ENCODE peak calls at places on chromosomes 7 and 10, in six cellular contexts. One of them, this sample, is unnamed.
A peak's percentile ranks its signal among the peaks of the same experiment; 100 is the strongest.

GRCh38 chr7:103140684-103141083 is 8.2 kb downstream of the NAPEPLD start:
- DNase-seq in left ventricle myocardium inferior: no peak
- DNase-seq in gastrocnemius medialis: no peak
- DNase-seq in right cardiac atrium: no peak
- DNase-seq in HCT116: no peak
- DNase-seq in left lung: no peak
- DNase-seq in this sample: no peak

GRCh38 chr7:96045919-96046318 is 273.6 kb downstream of the DYNC1I1 start:
- DNase-seq in left ventricle myocardium inferior: no peak
- DNase-seq in gastrocnemius medialis: no peak
- DNase-seq in right cardiac atrium: no peak
- DNase-seq in HCT116: no peak
- DNase-seq in left lung: no peak
- DNase-seq in this sample: no peak

GRCh38 chr7:99040104-99040958 is 103.6 kb downstream of the SMURF1 start:
- DNase-seq in left ventricle myocardium inferior: peak; percentile 76
- DNase-seq in gastrocnemius medialis: peak; percentile 75
- DNase-seq in right cardiac atrium: peak; percentile 87
- DNase-seq in HCT116: peak; percentile 68
- DNase-seq in left lung: peak; percentile 68
- DNase-seq in this sample: peak; percentile 73

GRCh38 chr7:32869716-32870115 is 21.8 kb downstream of the KBTBD2 start:
- DNase-seq in left ventricle myocardium inferior: no peak
- DNase-seq in gastrocnemius medialis: peak; percentile 31
- DNase-seq in right cardiac atrium: no peak
- DNase-seq in HCT116: no peak
- DNase-seq in left lung: no peak
- DNase-seq in this sample: no peak

GRCh38 chr7:105890290-105890997 is 14.0 kb upstream of the ATXN7L1 start:
- DNase-seq in left ventricle myocardium inferior: no peak
- DNase-seq in gastrocnemius medialis: no peak
- DNase-seq in right cardiac atrium: no peak
- DNase-seq in HCT116: no peak
- DNase-seq in left lung: no peak
- DNase-seq in this sample: no peak

GRCh38 chr10:70319183-70319582 is 35.4 kb upstream of the NPFFR1 start:
- DNase-seq in left ventricle myocardium inferior: no peak
- DNase-seq in gastrocnemius medialis: no peak
- DNase-seq in right cardiac atrium: no peak
- DNase-seq in HCT116: no peak
- DNase-seq in left lung: no peak
- DNase-seq in this sample: no peak

GRCh38 chr10:97023401-97024180 is 162.2 kb downstream of the SLIT1 start:
- DNase-seq in left ventricle myocardium inferior: no peak
- DNase-seq in gastrocnemius medialis: no peak
- DNase-seq in right cardiac atrium: no peak
- DNase-seq in HCT116: no peak
- DNase-seq in left lung: no peak
- DNase-seq in this sample: no peak

GRCh38 chr10:1687606-1688005 is 49.7 kb downstream of the ADARB2 start:
- DNase-seq in left ventricle myocardium inferior: no peak
- DNase-seq in gastrocnemius medialis: no peak
- DNase-seq in right cardiac atrium: no peak
- DNase-seq in HCT116: no peak
- DNase-seq in left lung: no peak
- DNase-seq in this sample: no peak

GRCh38 chr10:30784521-30784895 is 155.0 kb upstream of the LYZL2 start:
- DNase-seq in left ventricle myocardium inferior: no peak
- DNase-seq in gastrocnemius medialis: no peak
- DNase-seq in right cardiac atrium: no peak
- DNase-seq in HCT116: no peak
- DNase-seq in left lung: no peak
- DNase-seq in this sample: no peak

GRCh38 chr7:116792813-116793212 is 69.6 kb upstream of the CAPZA2 start:
- DNase-seq in left ventricle myocardium inferior: no peak
- DNase-seq in gastrocnemius medialis: no peak
- DNase-seq in right cardiac atrium: no peak
- DNase-seq in HCT116: no peak
- DNase-seq in left lung: no peak
- DNase-seq in this sample: no peak

GRCh38 chr7:80182630-80183276 is 48.1 kb downstream of the GNAI1 start:
- DNase-seq in left ventricle myocardium inferior: no peak
- DNase-seq in gastrocnemius medialis: no peak
- DNase-seq in right cardiac atrium: no peak
- DNase-seq in HCT116: peak; percentile 18
- DNase-seq in left lung: no peak
- DNase-seq in this sample: no peak

GRCh38 chr7:157011333-157012112 is 1.1 kb upstream of the MNX1 start:
- DNase-seq in left ventricle myocardium inferior: no peak
- DNase-seq in gastrocnemius medialis: no peak
- DNase-seq in right cardiac atrium: no peak
- DNase-seq in HCT116: no peak
- DNase-seq in left lung: no peak
- DNase-seq in this sample: no peak

GRCh38 chr7:26102176-26102575 is 49.8 kb upstream of the NFE2L3 start:
- DNase-seq in left ventricle myocardium inferior: no peak
- DNase-seq in gastrocnemius medialis: no peak
- DNase-seq in right cardiac atrium: no peak
- DNase-seq in HCT116: no peak
- DNase-seq in left lung: no peak
- DNase-seq in this sample: no peak

GRCh38 chr10:22988581-22989360 is 60.9 kb downstream of the ARMC3 start:
- DNase-seq in left ventricle myocardium inferior: peak; percentile 27
- DNase-seq in gastrocnemius medialis: peak; percentile 32
- DNase-seq in right cardiac atrium: no peak
- DNase-seq in HCT116: peak; percentile 57
- DNase-seq in left lung: peak; percentile 37
- DNase-seq in this sample: no peak

GRCh38 chr10:65570143-65571010 is 1355.5 kb upstream of the LRRTM3 start:
- DNase-seq in left ventricle myocardium inferior: peak; percentile 31
- DNase-seq in gastrocnemius medialis: no peak
- DNase-seq in right cardiac atrium: peak; percentile 57
- DNase-seq in HCT116: peak; percentile 72
- DNase-seq in left lung: peak; percentile 35
- DNase-seq in this sample: peak; percentile 70

GRCh38 chr10:59622320-59622901 is 87.2 kb downstream of the SLC16A9 start:
- DNase-seq in left ventricle myocardium inferior: no peak
- DNase-seq in gastrocnemius medialis: no peak
- DNase-seq in right cardiac atrium: no peak
- DNase-seq in HCT116: peak; percentile 67
- DNase-seq in left lung: no peak
- DNase-seq in this sample: no peak

GRCh38 chr10:99917963-99918825 is 91.6 kb downstream of the DNMBP start:
- DNase-seq in left ventricle myocardium inferior: peak; percentile 29
- DNase-seq in gastrocnemius medialis: no peak
- DNase-seq in right cardiac atrium: peak; percentile 58
- DNase-seq in HCT116: no peak
- DNase-seq in left lung: peak; percentile 56
- DNase-seq in this sample: peak; percentile 66

GRCh38 chr7:23472046-23472445 is 1.8 kb upstream of the IGF2BP3 start:
- DNase-seq in left ventricle myocardium inferior: no peak
- DNase-seq in gastrocnemius medialis: no peak
- DNase-seq in right cardiac atrium: no peak
- DNase-seq in HCT116: no peak
- DNase-seq in left lung: no peak
- DNase-seq in this sample: no peak
- H3K4me3 ChIP-seq in left ventricle myocardium inferior: no peak overlapping the region
- H3K4me3 ChIP-seq in gastrocnemius medialis: no peak overlapping the region
- H3K4me3 ChIP-seq in right cardiac atrium: no peak overlapping the region
- H3K4me3 ChIP-seq in HCT116: peak overlapping the region; percentile 75
- H3K4me3 ChIP-seq in left lung: no peak overlapping the region
- H3K4me3 ChIP-seq in this sample: no peak overlapping the region

GRCh38 chr7:7581531-7582179 is 15.0 kb downstream of the MIOS start:
- DNase-seq in left ventricle myocardium inferior: no peak
- DNase-seq in gastrocnemius medialis: no peak
- DNase-seq in right cardiac atrium: no peak
- DNase-seq in HCT116: no peak
- DNase-seq in left lung: no peak
- DNase-seq in this sample: no peak
- H3K4me3 ChIP-seq in left ventricle myocardium inferior: no peak overlapping the region
- H3K4me3 ChIP-seq in gastrocnemius medialis: no peak overlapping the region
- H3K4me3 ChIP-seq in right cardiac atrium: no peak overlapping the region
- H3K4me3 ChIP-seq in HCT116: no peak overlapping the region
- H3K4me3 ChIP-seq in left lung: no peak overlapping the region
- H3K4me3 ChIP-seq in this sample: no peak overlapping the region

GRCh38 chr10:3580565-3580964 is 204.4 kb downstream of the KLF6 start:
- DNase-seq in left ventricle myocardium inferior: no peak
- DNase-seq in gastrocnemius medialis: no peak
- DNase-seq in right cardiac atrium: no peak
- DNase-seq in HCT116: no peak
- DNase-seq in left lung: no peak
- DNase-seq in this sample: no peak

GRCh38 chr10:3579845-3580244 is 205.2 kb downstream of the KLF6 start:
- DNase-seq in left ventricle myocardium inferior: no peak
- DNase-seq in gastrocnemius medialis: no peak
- DNase-seq in right cardiac atrium: no peak
- DNase-seq in HCT116: no peak
- DNase-seq in left lung: no peak
- DNase-seq in this sample: no peak

GRCh38 chr10:3578159-3578558 is 206.8 kb downstream of the KLF6 start:
- DNase-seq in left ventricle myocardium inferior: no peak
- DNase-seq in gastrocnemius medialis: no peak
- DNase-seq in right cardiac atrium: no peak
- DNase-seq in HCT116: no peak
- DNase-seq in left lung: no peak
- DNase-seq in this sample: no peak

GRCh38 chr10:3574451-3574850 is 210.6 kb downstream of the KLF6 start:
- DNase-seq in left ventricle myocardium inferior: no peak
- DNase-seq in gastrocnemius medialis: no peak
- DNase-seq in right cardiac atrium: no peak
- DNase-seq in HCT116: no peak
- DNase-seq in left lung: no peak
- DNase-seq in this sample: no peak

GRCh38 chr10:3578682-3579081 is 206.3 kb downstream of the KLF6 start:
- DNase-seq in left ventricle myocardium inferior: no peak
- DNase-seq in gastrocnemius medialis: no peak
- DNase-seq in right cardiac atrium: no peak
- DNase-seq in HCT116: no peak
- DNase-seq in left lung: no peak
- DNase-seq in this sample: no peak
- H3K4me3 ChIP-seq in left ventricle myocardium inferior: no peak overlapping the region
- H3K4me3 ChIP-seq in gastrocnemius medialis: no peak overlapping the region
- H3K4me3 ChIP-seq in right cardiac atrium: no peak overlapping the region
- H3K4me3 ChIP-seq in HCT116: no peak overlapping the region
- H3K4me3 ChIP-seq in left lung: no peak overlapping the region
- H3K4me3 ChIP-seq in this sample: no peak overlapping the region

GRCh38 chr7:27920281-27920946 is 180.5 kb downstream of the TAX1BP1 start:
- DNase-seq in left ventricle myocardium inferior: no peak
- DNase-seq in gastrocnemius medialis: no peak
- DNase-seq in right cardiac atrium: no peak
- DNase-seq in HCT116: no peak
- DNase-seq in left lung: no peak
- DNase-seq in this sample: no peak

GRCh38 chr7:27922907-27923306 is 182.9 kb downstream of the TAX1BP1 start:
- DNase-seq in left ventricle myocardium inferior: no peak
- DNase-seq in gastrocnemius medialis: no peak
- DNase-seq in right cardiac atrium: no peak
- DNase-seq in HCT116: no peak
- DNase-seq in left lung: no peak
- DNase-seq in this sample: no peak

GRCh38 chr7:27918503-27918902 is 178.5 kb downstream of the TAX1BP1 start:
- DNase-seq in left ventricle myocardium inferior: no peak
- DNase-seq in gastrocnemius medialis: no peak
- DNase-seq in right cardiac atrium: no peak
- DNase-seq in HCT116: no peak
- DNase-seq in left lung: no peak
- DNase-seq in this sample: no peak

GRCh38 chr7:27923308-27923980 is 183.5 kb downstream of the TAX1BP1 start:
- DNase-seq in left ventricle myocardium inferior: peak; percentile 74
- DNase-seq in gastrocnemius medialis: no peak
- DNase-seq in right cardiac atrium: peak; percentile 84
- DNase-seq in HCT116: no peak
- DNase-seq in left lung: no peak
- DNase-seq in this sample: no peak

GRCh38 chr7:27921081-27921836 is 181.3 kb downstream of the TAX1BP1 start:
- DNase-seq in left ventricle myocardium inferior: no peak
- DNase-seq in gastrocnemius medialis: no peak
- DNase-seq in right cardiac atrium: no peak
- DNase-seq in HCT116: peak; percentile 71
- DNase-seq in left lung: no peak
- DNase-seq in this sample: no peak
- H3K4me3 ChIP-seq in left ventricle myocardium inferior: no peak overlapping the region
- H3K4me3 ChIP-seq in gastrocnemius medialis: no peak overlapping the region
- H3K4me3 ChIP-seq in right cardiac atrium: no peak overlapping the region
- H3K4me3 ChIP-seq in HCT116: no peak overlapping the region
- H3K4me3 ChIP-seq in left lung: no peak overlapping the region
- H3K4me3 ChIP-seq in this sample: no peak overlapping the region